ENCODE peak calls at places on chromosomes 4 and X, in seven cellular contexts. O, D, E, U, T, R and K are unnamed samples.

GRCh38 chr4:127598656-127599055 is 34.1 kb upstream of the INTU start:
- DNase-seq in D (no peak), O (no peak), R (no peak), U (no peak), T (no peak), E (no peak), K (no peak)

GRCh38 chrX:41734530-41734929 is 10.5 kb downstream of the GPR82 start:
- DNase-seq in R (peak; percentile 34), D (peak; percentile 45), E (no peak), O (no peak), T (no peak), U (no peak), K (no peak)

GRCh38 chr4:59855630-59856352 is 1344.3 kb upstream of the ADGRL3 start:
- DNase-seq in E (peak; percentile 31), O (no peak), U (no peak), D (no peak), T (no peak), R (no peak), K (no peak)

GRCh38 chr4:110306363-110306762 is 107.9 kb upstream of the ELOVL6 start:
- DNase-seq in O (no peak), R (peak; percentile 28), D (peak; percentile 4), E (no peak), T (no peak), U (no peak), K (no peak)

GRCh38 chr4:140187316-140187695 is 33.3 kb upstream of the MAML3 start:
- DNase-seq in U (no peak), D (no peak), O (no peak), E (no peak), T (no peak), R (no peak), K (no peak)

GRCh38 chr4:76658231-76659102 is 223.4 kb downstream of the SHROOM3 start:
- DNase-seq in T (no peak), D (peak; percentile 27), O (no peak), R (peak; percentile 64), E (no peak), U (no peak), K (no peak)

GRCh38 chr4:74410272-74410671 is 34.7 kb upstream of the AREG start:
- DNase-seq in R (no peak), T (no peak), O (no peak), D (no peak), U (no peak), E (no peak), K (no peak)

GRCh38 chr4:89765966-89766365 is 71.0 kb downstream of the SNCA start:
- DNase-seq in U (peak; percentile 7), R (peak; percentile 92), D (peak; percentile 79), E (no peak), T (no peak), O (no peak), K (no peak)

GRCh38 chrX:112784692-112785091 is 55.9 kb downstream of the AMOT start:
- DNase-seq in R (no peak), O (no peak), E (no peak), T (no peak), D (no peak), U (no peak), K (no peak)

GRCh38 chrX:6679550-6679949 is 144.6 kb upstream of the VCX3A start:
- DNase-seq in T (no peak), O (no peak), U (no peak), R (no peak), E (no peak), D (no peak), K (no peak)

GRCh38 chrX:37975421-37975820 is 30.9 kb upstream of the SYTL5 start:
- DNase-seq in R (no peak), D (no peak), O (no peak), T (no peak), E (no peak), U (no peak), K (no peak)

GRCh38 chr4:80171251-80171650 is 26.1 kb upstream of the PRDM8 start:
- DNase-seq in E (no peak), D (no peak), T (peak; percentile 15), R (no peak), O (no peak), U (no peak), K (no peak)

GRCh38 chr4:185896832-185897475 is 85.0 kb upstream of the SORBS2 start:
- DNase-seq in R (no peak), U (no peak), O (no peak), D (no peak), T (no peak), E (no peak), K (no peak)

GRCh38 chrX:133444952-133445831 is 29.9 kb upstream of the GPC4 start:
- DNase-seq in O (peak; percentile 21), R (peak; percentile 27), U (no peak), T (no peak), E (no peak), D (peak; percentile 43), K (no peak)

GRCh38 chrX:145405012-145405411 is 157.7 kb downstream of the SPANXN1 start:
- DNase-seq in U (peak; percentile 23), R (peak; percentile 25), O (no peak), T (no peak), D (peak; percentile 53), E (no peak), K (no peak)

GRCh38 chr4:52045028-52045427 is 6.1 kb upstream of the SPATA18 start:
- DNase-seq in D (no peak), O (no peak), T (no peak), R (no peak), E (no peak), U (no peak), K (no peak)

GRCh38 chr4:23818097-23818648 is 71.7 kb downstream of the PPARGC1A start:
- DNase-seq in T (no peak), E (no peak), D (no peak), R (peak; percentile 91), O (no peak), U (peak; percentile 56), K (no peak)

GRCh38 chr4:8182858-8183725 is 16.0 kb upstream of the SH3TC1 start:
- DNase-seq in R (peak; percentile 90), T (no peak), O (no peak), E (no peak), D (no peak), U (no peak), K (no peak)

GRCh38 chrX:31260351-31260750 is 188.5 kb upstream of the FTHL17 start:
- DNase-seq in D (no peak), U (no peak), R (no peak), O (no peak), E (no peak), T (no peak), K (no peak)

GRCh38 chr4:4801013-4801412 is 58.5 kb upstream of the MSX1 start:
- DNase-seq in U (no peak), D (no peak), R (no peak), E (no peak), T (no peak), O (no peak), K (no peak)

GRCh38 chr4:85825937-85826678 is 351.2 kb downstream of the ARHGAP24 start:
- DNase-seq in O (peak; percentile 36), D (peak; percentile 75), R (peak; percentile 51), T (no peak), U (peak; percentile 34), E (no peak), K (no peak)